ENCODE peak calls at places on chromosomes 7 and 10, in seven cellular contexts. A is IMR-90, P is Peyer's patch, H is body of pancreas, N is lower leg skin, Q is upper lobe of right lung, G is GM06990. V is an unnamed sample.

GRCh38 chr7:40881405-40881926 is 746.7 kb downstream of the SUGCT start:
- DNase-seq in Q (no peak), P (no peak), A (no peak), N (no peak), G (no peak), H (no peak), V (no peak)

GRCh38 chr10:126384269-126384873 is 3.9 kb downstream of the ADAM12 start:
- DNase-seq in H (no peak), G (no peak), Q (no peak), A (peak), P (no peak), N (no peak), V (no peak)

GRCh38 chr7:122675011-122675410 is 23.9 kb downstream of the RNF133 start:
- DNase-seq in H (no peak), N (no peak), A (no peak), Q (no peak), P (no peak), G (no peak), V (no peak)

GRCh38 chr10:98262571-98262970 is 5.4 kb downstream of the LOXL4 start:
- DNase-seq in G (no peak), Q (peak), H (peak), N (no peak), A (peak), P (no peak), V (no peak)

GRCh38 chr7:155349601-155350331 is 52.1 kb downstream of the INSIG1 start:
- DNase-seq in H (peak), P (no peak), Q (peak), G (no peak), N (no peak), A (no peak), V (no peak)

GRCh38 chr7:108246227-108246837 is 116.2 kb upstream of the LAMB4 start:
- DNase-seq in P (peak), Q (no peak), G (peak), A (peak), H (peak), N (no peak), V (peak)

GRCh38 chr7:45384499-45384898 is 189.7 kb upstream of the ADCY1 start:
- DNase-seq in A (peak), G (no peak), H (no peak), N (no peak), P (no peak), Q (no peak), V (no peak)

GRCh38 chr10:1591742-1592141 is 145.6 kb downstream of the ADARB2 start:
- DNase-seq in G (no peak), Q (no peak), N (no peak), P (peak), A (no peak), H (no peak), V (no peak)

GRCh38 chr7:73894851-73895441 is 34.0 kb downstream of the TMEM270 start:
- DNase-seq in G (no peak), P (peak), H (no peak), A (peak), N (peak), Q (peak), V (no peak)

GRCh38 chr10:132685121-132685891 is 100.6 kb downstream of the NKX6-2 start:
- DNase-seq in G (no peak), N (no peak), H (peak), A (peak), Q (peak), P (peak), V (no peak)

GRCh38 chr10:73932625-73933112 is 21.7 kb downstream of the PLAU start:
- DNase-seq in G (no peak), N (no peak), P (no peak), Q (no peak), A (no peak), H (no peak), V (no peak)

GRCh38 chr7:75808106-75808505 is 5.5 kb downstream of the CCL24 start:
- DNase-seq in G (no peak), A (no peak), N (no peak), Q (no peak), P (no peak), H (no peak), V (no peak)

GRCh38 chr10:70357447-70358035 is 24.9 kb downstream of the LRRC20 start:
- DNase-seq in H (no peak), G (peak), P (no peak), A (peak), Q (no peak), N (no peak), V (no peak)

GRCh38 chr7:121187676-121188075 is 141.1 kb upstream of the WNT16 start:
- DNase-seq in A (peak), G (no peak), N (no peak), P (no peak), H (no peak), Q (no peak), V (no peak)

GRCh38 chr10:89522463-89522862 is 12.9 kb downstream of the SLC16A12 start:
- DNase-seq in N (no peak), H (no peak), Q (no peak), P (no peak), A (peak), G (no peak), V (no peak)

GRCh38 chr10:74917481-74918077 is 91.2 kb downstream of the KAT6B start:
- DNase-seq in P (no peak), G (no peak), A (peak), N (no peak), Q (no peak), H (no peak), V (peak)

GRCh38 chr7:74325230-74325565 is 36.0 kb downstream of the CLIP2 start:
- DNase-seq in P (peak), N (no peak), H (peak), A (no peak), Q (no peak), G (no peak), V (no peak)

GRCh38 chr7:23206511-23206867 is 24.6 kb downstream of the NUP42 start:
- DNase-seq in A (no peak), P (no peak), Q (no peak), N (no peak), H (no peak), G (no peak), V (no peak)

GRCh38 chr10:69268761-69269416 is 9.4 kb upstream of the HK1 start:
- DNase-seq in N (no peak), G (no peak), A (no peak), P (no peak), H (no peak), Q (no peak), V (no peak)

GRCh38 chr10:97648557-97649404 is 8.3 kb downstream of the PI4K2A start:
- DNase-seq in N (peak), H (no peak), Q (no peak), P (peak), G (peak), A (peak), V (peak)

GRCh38 chr10:88316292-88316861 is 266.7 kb downstream of the RNLS start:
- DNase-seq in A (no peak), P (no peak), Q (no peak), G (no peak), N (no peak), H (no peak), V (no peak)

GRCh38 chr7:25235471-25235870 is 7.2 kb upstream of the NPVF start:
- DNase-seq in Q (no peak), N (no peak), H (no peak), A (no peak), P (no peak), G (no peak), V (no peak)

DNA sequence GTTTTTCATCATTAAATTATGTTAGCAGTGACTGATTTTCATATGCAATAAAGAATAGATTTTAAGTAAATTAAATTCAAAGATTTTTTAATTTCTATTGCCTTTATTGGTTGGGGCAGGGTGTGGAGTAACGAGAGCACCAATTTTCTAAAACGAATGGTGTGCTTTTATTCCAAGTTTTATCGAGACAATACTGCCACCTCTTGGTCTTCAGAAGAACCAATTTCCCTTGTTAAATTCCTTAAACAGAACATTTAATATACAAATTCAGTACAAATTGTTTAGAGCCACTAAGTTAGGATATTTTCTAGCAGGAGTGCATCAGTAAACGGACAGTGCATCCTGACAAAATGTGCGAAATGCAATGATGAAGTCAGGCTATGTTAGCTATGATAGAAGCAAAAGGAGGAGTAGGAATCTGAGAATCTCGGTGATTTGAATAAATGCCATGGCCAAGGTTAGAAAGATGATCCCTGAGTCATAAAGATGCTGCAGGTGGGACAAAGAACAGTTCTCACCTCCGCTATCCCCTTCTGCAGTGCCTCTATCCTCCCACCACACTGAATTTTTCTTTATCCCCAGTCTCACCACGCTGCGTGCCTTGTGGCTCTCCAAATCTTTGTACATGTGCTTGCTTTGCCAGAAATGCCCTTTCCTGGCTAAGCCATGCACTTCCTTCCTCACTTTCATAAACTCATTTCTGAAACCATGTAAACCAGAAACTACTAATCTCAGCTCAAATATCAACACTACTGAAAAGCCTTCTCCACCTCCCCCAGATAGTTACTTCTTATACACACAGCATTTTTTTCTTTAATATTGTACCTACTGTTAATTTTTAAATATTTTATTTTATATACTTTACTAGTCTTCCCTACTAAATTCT is 31.9 kb upstream of the AGBL3 start:
- DNase-seq in H (no peak), N (no peak), Q (no peak), A (peak), P (no peak), G (no peak), V (no peak)
- TF ChIP-seq CTCF in H (peak), N (no peak), Q (peak), A (peak), P (peak), G (peak), V (peak)

GRCh38 chr10:30591249-30591670 is 38.3 kb downstream of the LYZL2 start:
- DNase-seq in H (peak), Q (no peak), P (peak), A (peak), N (no peak), G (no peak), V (no peak)

GRCh38 chr10:30600005-30600404 is 29.5 kb downstream of the LYZL2 start:
- DNase-seq in H (no peak), Q (no peak), N (no peak), A (peak), G (no peak), P (no peak), V (no peak)

GRCh38 chr10:30594077-30594476 is 35.5 kb downstream of the LYZL2 start:
- DNase-seq in N (no peak), Q (no peak), G (no peak), H (no peak), P (no peak), A (no peak), V (no peak)

GRCh38 chr10:30596037-30596436 is 33.5 kb downstream of the LYZL2 start:
- DNase-seq in H (no peak), G (no peak), Q (no peak), A (no peak), N (no peak), P (no peak), V (no peak)
- H3K4me3 ChIP-seq in H (no peak), G (no peak), Q (no peak), A (no peak), N (no peak), P (no peak), V (no peak)

GRCh38 chr10:106728232-106728631 is 436.3 kb downstream of the SORCS1 start:
- DNase-seq in N (no peak), Q (no peak), H (no peak), P (no peak), A (no peak), G (no peak), V (no peak)
- TF ChIP-seq CTCF in N (no peak), Q (no peak), H (no peak), P (no peak), A (no peak), G (no peak), V (no peak)

GRCh38 chr7:150974468-150975391 is 3.4 kb downstream of the KCNH2 start:
- DNase-seq in Q (peak), P (peak), H (peak), A (peak), G (peak), N (no peak), V (no peak)
- H3K4me3 ChIP-seq in Q (peak), P (peak), H (no peak), A (peak), G (peak), N (no peak), V (peak)

GRCh38 chr7:81075150-81075549 is 156.3 kb upstream of the SEMA3C start:
- DNase-seq in Q (no peak), H (no peak), P (no peak), A (peak), N (no peak), G (no peak), V (no peak)
- TF ChIP-seq CTCF in Q (no peak), H (no peak), P (no peak), A (no peak), N (no peak), G (no peak), V (no peak)

DNA sequence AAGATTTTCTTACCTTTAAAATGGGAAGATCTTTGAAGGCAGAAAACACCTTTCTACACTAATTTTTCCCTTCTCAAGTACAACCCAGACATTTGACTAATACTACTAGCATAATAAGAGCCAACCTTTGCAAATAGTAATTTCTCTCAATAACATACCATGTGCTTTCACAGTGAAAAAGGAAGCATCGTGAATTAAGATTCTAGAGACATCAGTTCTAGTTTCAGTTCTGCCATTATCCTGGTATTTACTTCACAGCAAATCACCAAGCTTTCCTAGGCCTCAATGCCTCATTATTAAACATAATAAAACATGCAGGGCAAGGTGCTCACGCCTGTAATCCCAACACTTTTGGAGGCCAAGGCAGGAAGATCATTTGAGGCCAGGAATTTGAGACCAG is 24.9 kb downstream of the GSAP start:
- DNase-seq in N (no peak), G (peak), A (no peak), P (no peak), H (no peak), Q (no peak), V (no peak)
- H3K4me3 ChIP-seq in N (no peak), G (no peak), A (no peak), P (no peak), H (no peak), Q (no peak), V (no peak)

DNA sequence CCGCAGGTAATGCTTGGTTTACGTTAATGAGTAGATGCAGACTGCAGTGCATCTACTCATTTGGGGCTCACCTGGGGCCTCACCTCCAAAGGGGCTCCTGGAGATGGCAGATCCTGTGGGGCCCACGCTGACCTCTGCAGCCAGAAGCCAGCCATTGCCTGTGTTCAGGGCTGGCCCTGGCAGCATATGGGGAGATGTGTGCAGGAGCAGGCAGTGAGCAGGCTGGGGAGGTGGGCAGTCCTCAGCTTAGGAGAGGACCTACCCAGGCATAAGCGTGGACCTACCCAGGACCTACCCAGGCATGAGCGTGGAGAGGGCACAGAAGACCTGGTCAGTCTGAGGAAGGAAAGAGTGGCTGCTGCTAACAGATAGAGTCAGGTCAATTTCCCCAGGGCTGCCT is 178.5 kb downstream of the PTPRN2 start:
- DNase-seq in P (no peak), H (no peak), A (no peak), Q (peak), N (no peak), G (no peak), V (no peak)
- TF ChIP-seq CTCF in P (no peak), H (no peak), A (no peak), Q (no peak), N (no peak), G (no peak), V (no peak)

DNA sequence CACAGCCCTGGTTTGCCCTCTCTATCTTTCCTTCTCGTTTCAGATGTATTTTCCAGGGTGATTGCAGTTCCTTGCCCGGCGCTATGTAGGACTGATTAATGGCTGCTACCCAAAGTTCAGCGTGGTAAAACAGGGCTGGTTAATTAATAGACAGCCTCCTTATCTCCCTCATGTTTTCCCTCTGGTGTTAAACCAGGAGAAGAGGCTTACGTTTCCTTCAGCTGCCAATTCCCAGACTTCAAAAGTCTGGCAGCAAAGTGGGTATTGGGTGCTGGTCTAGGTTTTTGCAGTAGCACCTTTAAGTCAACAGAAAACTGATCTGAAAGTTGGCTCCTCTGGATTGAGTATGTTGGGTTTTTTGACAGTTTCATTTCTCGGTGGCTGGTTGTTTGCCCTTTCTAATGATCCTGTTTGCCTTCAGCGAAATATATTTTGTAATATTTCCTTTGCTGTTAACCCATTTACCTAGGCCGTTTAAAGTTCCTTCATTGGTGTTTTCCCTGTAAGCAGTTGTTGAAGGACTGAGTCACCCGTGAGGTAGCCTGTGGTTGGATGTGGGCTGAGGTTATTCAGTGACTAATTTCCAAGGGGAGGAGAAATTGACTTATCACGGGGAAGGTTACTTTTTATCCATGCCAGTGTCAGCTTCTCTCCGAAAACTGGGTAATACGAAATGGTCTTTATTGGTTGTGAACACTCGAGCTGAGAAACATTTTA is 257.1 kb downstream of the KIAA1217 start:
- DNase-seq in G (peak), H (peak), N (no peak), A (peak), Q (no peak), P (peak), V (peak)
- H3K4me3 ChIP-seq in G (no peak), H (no peak), N (no peak), A (peak), Q (peak), P (peak), V (peak)

GRCh38 chr10:50557130-50557682 is 66.5 kb downstream of the SGMS1 start:
- DNase-seq in H (no peak), G (no peak), N (no peak), A (no peak), Q (no peak), P (no peak), V (no peak)

GRCh38 chr10:50554381-50554994 is 69.3 kb downstream of the SGMS1 start:
- DNase-seq in A (no peak), Q (no peak), G (no peak), H (no peak), P (no peak), N (no peak), V (no peak)

GRCh38 chr10:50552771-50553535 is 70.8 kb downstream of the SGMS1 start:
- DNase-seq in P (peak), A (peak), N (no peak), G (no peak), H (peak), Q (no peak), V (no peak)

GRCh38 chr10:50556238-50557120 is 67.3 kb downstream of the SGMS1 start:
- DNase-seq in P (no peak), Q (no peak), N (no peak), A (no peak), H (no peak), G (no peak), V (no peak)

DNA sequence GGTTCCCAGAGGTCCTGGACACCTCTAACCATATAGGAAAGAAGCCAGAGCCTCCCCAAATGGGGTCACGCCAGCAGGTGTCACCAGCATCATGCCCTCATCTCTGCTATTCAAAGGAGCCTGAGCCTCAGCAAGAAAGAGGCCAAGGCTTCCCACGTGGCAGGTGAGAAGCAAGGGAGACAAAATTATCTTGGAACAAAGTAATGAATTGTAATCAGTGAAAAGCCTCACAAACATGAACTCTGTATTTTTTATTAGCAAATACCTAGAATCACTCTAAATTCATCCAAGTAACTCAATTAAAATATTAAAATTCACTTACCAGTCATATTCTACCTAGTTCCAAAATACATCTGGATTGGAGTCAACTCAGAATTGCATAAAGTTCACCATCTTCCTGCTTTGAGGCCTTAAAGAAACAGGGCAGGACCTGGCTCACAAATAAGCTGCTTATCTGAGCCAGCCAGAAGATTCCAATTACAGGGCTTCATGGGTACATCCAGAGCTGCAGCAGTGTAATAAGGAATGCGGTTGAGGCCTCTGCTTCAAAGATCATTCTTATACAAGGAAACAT is 68.7 kb downstream of the SGMS1 start:
- DNase-seq in H (no peak), A (peak), N (no peak), G (no peak), Q (no peak), P (no peak), V (no peak)
- TF ChIP-seq CTCF in H (no peak), A (no peak), N (no peak), G (peak), Q (no peak), P (no peak), V (peak)